ENCODE peak calls at places on chromosome 6, in five cellular contexts. E, P, C, B and V are unnamed samples.

GRCh38 chr6:85920782-85921181 is 278.1 kb upstream of the SYNCRIP start:
- DNase-seq in E (no peak), P (no peak), C (no peak), B (no peak), V (no peak)

GRCh38 chr6:30441171-30441570 is 48.1 kb upstream of the HLA-E start:
- DNase-seq in E (no peak), P (no peak), C (no peak), B (no peak), V (no peak)

GRCh38 chr6:167734662-167735497 is 91.8 kb upstream of the AFDN start:
- DNase-seq in E (no peak), P (no peak), C (peak; percentile 61), B (no peak), V (no peak)

GRCh38 chr6:150732765-150733539 is 132.6 kb upstream of the MTHFD1L start:
- DNase-seq in E (no peak), P (no peak), C (no peak), B (no peak), V (peak; percentile 39)

GRCh38 chr6:156777866-156778614 is 862 bp downstream of the ARID1B start:
- DNase-seq in E (peak; percentile 50), P (peak; percentile 74), C (peak; percentile 76), B (peak; percentile 95), V (peak; percentile 76)

GRCh38 chr6:125509477-125509876 is 207.7 kb upstream of the HDDC2 start:
- DNase-seq in E (no peak), P (no peak), C (no peak), B (no peak), V (no peak)

GRCh38 chr6:158185729-158186456 is 17.7 kb downstream of the GTF2H5 start:
- DNase-seq in E (no peak), P (no peak), C (no peak), B (no peak), V (no peak)

GRCh38 chr6:25960689-25961088 is 1.9 kb upstream of the TRIM38 start:
- DNase-seq in E (no peak), P (no peak), C (no peak), B (no peak), V (no peak)

GRCh38 chr6:7085911-7086310 is 21.9 kb upstream of the RREB1 start:
- DNase-seq in E (no peak), P (peak; percentile 55), C (no peak), B (no peak), V (no peak)

GRCh38 chr6:146587448-146587847 is 11.3 kb upstream of the ADGB start:
- DNase-seq in E (no peak), P (no peak), C (no peak), B (no peak), V (no peak)

GRCh38 chr6:36701401-36701991 is 3.9 kb downstream of the RAB44 start:
- DNase-seq in E (peak; percentile 23), P (no peak), C (peak; percentile 44), B (no peak), V (peak; percentile 56)

GRCh38 chr6:53059648-53060589 is 5.3 kb upstream of the FBXO9 start:
- DNase-seq in E (no peak), P (no peak), C (no peak), B (no peak), V (no peak)

GRCh38 chr6:128601060-128601459 is 80.7 kb upstream of the PTPRK start:
- DNase-seq in E (no peak), P (no peak), C (no peak), B (no peak), V (no peak)

GRCh38 chr6:79605968-79606764 is 25.0 kb upstream of the SH3BGRL2 start:
- DNase-seq in E (peak; percentile 52), P (no peak), C (no peak), B (no peak), V (no peak)

GRCh38 chr6:36138667-36139066 is 8.4 kb downstream of the MAPK13 start:
- DNase-seq in E (no peak), P (no peak), C (no peak), B (no peak), V (no peak)

GRCh38 chr6:3380344-3381232 is 76.3 kb downstream of the SLC22A23 start:
- DNase-seq in E (no peak), P (peak; percentile 83), C (no peak), B (peak; percentile 82), V (no peak)

GRCh38 chr6:37056439-37057127 is 51.1 kb downstream of the FGD2 start:
- DNase-seq in E (peak; percentile 64), P (no peak), C (no peak), B (peak; percentile 68), V (no peak)

GRCh38 chr6:4032475-4032874 is 46.5 kb downstream of the FAM217A start:
- DNase-seq in E (no peak), P (no peak), C (no peak), B (no peak), V (no peak)

GRCh38 chr6:157699777-157700636 is 123.0 kb upstream of the SNX9 start:
- DNase-seq in E (no peak), P (no peak), C (no peak), B (no peak), V (no peak)

GRCh38 chr6:147279423-147279822 is 75.2 kb downstream of the STXBP5 start:
- DNase-seq in E (no peak), P (no peak), C (no peak), B (no peak), V (no peak)

GRCh38 chr6:161745128-161745527 is 471.3 kb upstream of the AGPAT4 start:
- DNase-seq in E (no peak), P (no peak), C (no peak), B (no peak), V (no peak)

GRCh38 chr6:158213925-158214674 is 46.0 kb downstream of the GTF2H5 start:
- DNase-seq in E (peak; percentile 89), P (peak; percentile 74), C (peak; percentile 71), B (no peak), V (peak; percentile 77)

GRCh38 chr6:1081566-1081965 is 230.3 kb upstream of the FOXQ1 start:
- DNase-seq in E (no peak), P (no peak), C (no peak), B (no peak), V (no peak)

GRCh38 chr6:4687989-4688947 is 87.9 kb upstream of the CDYL start:
- DNase-seq in E (no peak), P (no peak), C (no peak), B (no peak), V (no peak)

GRCh38 chr6:29792123-29793035 is 35.2 kb upstream of the HLA-G start:
- DNase-seq in E (peak; percentile 70), P (peak; percentile 88), C (peak; percentile 77), B (peak; percentile 93), V (peak; percentile 72)

GRCh38 chr6:89353118-89353556 is 615 bp upstream of the UBE2J1 start:
- DNase-seq in E (no peak), P (no peak), C (no peak), B (no peak), V (no peak)

GRCh38 chr6:150250826-150251225 is 108.0 kb downstream of the PPP1R14C start:
- DNase-seq in E (peak; percentile 40), P (no peak), C (no peak), B (no peak), V (no peak)

GRCh38 chr6:158057213-158057987 is 75.7 kb downstream of the SYNJ2 start:
- DNase-seq in E (no peak), P (no peak), C (no peak), B (no peak), V (no peak)

GRCh38 chr6:136334853-136335252 is 45.2 kb upstream of the BCLAF1 start:
- DNase-seq in E (peak; percentile 74), P (no peak), C (no peak), B (no peak), V (no peak)
- TF ChIP-seq CTCF in E (peak; percentile 63), P (no peak), C (no peak), B (no peak), V (peak; percentile 18)

GRCh38 chr6:48891308-48891707 is 571.7 kb downstream of the MMUT start:
- DNase-seq in E (no peak), P (no peak), C (no peak), B (no peak), V (no peak)
- TF ChIP-seq CTCF in E (no peak), P (no peak), C (no peak), B (no peak), V (no peak)

DNA sequence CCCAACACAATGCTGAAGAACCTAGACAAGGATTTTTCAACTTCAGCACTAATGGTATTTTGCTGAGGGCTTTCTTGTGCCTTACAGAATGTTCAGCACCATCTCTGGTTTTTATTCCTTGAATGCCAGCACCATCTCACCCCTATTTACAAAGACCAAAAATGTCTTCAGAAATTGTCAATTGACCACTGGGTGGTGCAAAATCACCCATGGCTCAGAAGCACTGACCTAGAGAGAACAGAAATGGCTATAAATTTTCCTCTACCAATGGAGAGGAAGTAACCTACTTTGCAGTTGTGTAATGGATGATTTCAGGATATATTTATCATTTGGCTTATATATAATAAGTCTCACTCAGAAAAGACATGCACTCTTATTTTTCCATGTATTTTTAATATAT is 431.0 kb upstream of the IRAK1BP1 start:
- DNase-seq in E (peak; percentile 57), P (no peak), C (no peak), B (no peak), V (no peak)
- TF ChIP-seq CTCF in E (peak; percentile 57), P (no peak), C (no peak), B (no peak), V (no peak)

GRCh38 chr6:95819939-95820338 is 195.8 kb upstream of the FUT9 start:
- DNase-seq in E (peak; percentile 60), P (no peak), C (no peak), B (no peak), V (no peak)
- TF ChIP-seq CTCF in E (peak; percentile 76), P (no peak), C (no peak), B (no peak), V (peak; percentile 47)

DNA sequence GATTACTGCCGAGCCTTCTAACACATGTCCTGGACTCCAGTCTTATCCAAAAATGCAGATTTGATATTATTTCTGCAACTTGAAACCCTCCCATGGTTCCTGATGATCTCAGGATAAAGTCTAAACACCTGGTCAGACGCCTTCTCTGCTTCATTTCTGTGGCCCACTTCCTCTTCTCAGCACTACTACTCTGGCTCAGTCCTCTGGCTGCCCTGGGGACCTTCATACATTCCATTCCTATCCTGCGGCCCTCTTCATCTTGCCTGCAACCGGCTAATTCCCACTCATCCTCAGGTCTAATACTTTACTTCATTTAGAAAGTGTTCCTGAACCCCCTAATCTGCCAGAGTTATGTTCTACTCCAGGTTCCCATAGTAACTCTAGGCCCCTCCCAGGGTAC is 19.0 kb downstream of the MAN1A1 start:
- DNase-seq in E (no peak), P (no peak), C (no peak), B (no peak), V (no peak)
- TF ChIP-seq CTCF in E (no peak), P (no peak), C (no peak), B (no peak), V (no peak)

GRCh38 chr6:10847684-10848083 is 9.3 kb upstream of the MAK start:
- DNase-seq in E (peak; percentile 27), P (no peak), C (no peak), B (no peak), V (no peak)
- TF ChIP-seq CTCF in E (peak; percentile 57), P (peak; percentile 24), C (no peak), B (no peak), V (peak; percentile 30)

GRCh38 chr6:136201735-136202134 is 48.4 kb downstream of the MTFR2 start:
- DNase-seq in E (no peak), P (no peak), C (no peak), B (no peak), V (no peak)
- TF ChIP-seq CTCF in E (no peak), P (no peak), C (no peak), B (no peak), V (no peak)